ENCODE peak calls at places on chromosomes 16 and 17, in five cellular contexts. U is osteocyte, P is left ventricle myocardium inferior, C is lower lobe of right lung, A is cardiac fibroblast. L is an unnamed sample.

GRCh38 chr16:82535262-82535661 is 91.5 kb upstream of the CDH13 start:
- DNase-seq in C (no peak), P (no peak), A (no peak), U (no peak), L (no peak)

GRCh38 chr17:33273271-33273670 is 19.8 kb downstream of the ASIC2 start:
- DNase-seq in U (no peak), P (no peak), C (no peak), A (no peak), L (no peak)

GRCh38 chr17:81333626-81334368 is 38.7 kb upstream of the SLC38A10 start:
- DNase-seq in P (no peak), U (no peak), A (no peak), C (no peak), L (no peak)

GRCh38 chr17:59893617-59894100 is 738 bp downstream of the RPS6KB1 start:
- DNase-seq in A (peak; percentile 20), P (no peak), U (no peak), C (no peak), L (no peak)

GRCh38 chr17:41520821-41521521 is 2.3 kb upstream of the KRT15 start:
- DNase-seq in P (no peak), C (no peak), U (no peak), A (no peak), L (no peak)

GRCh38 chr16:77918792-77919707 is 103.3 kb upstream of the CLEC3A start:
- DNase-seq in C (no peak), U (no peak), A (peak; percentile 19), P (no peak), L (no peak)

GRCh38 chr17:82367724-82368524 is 3.6 kb upstream of the UTS2R start:
- DNase-seq in U (no peak), A (no peak), P (no peak), C (no peak), L (no peak)

GRCh38 chr17:11948791-11949190 is 48.5 kb downstream of the ZNF18 start:
- DNase-seq in P (no peak), U (no peak), C (no peak), A (peak; percentile 88), L (no peak)

DNA sequence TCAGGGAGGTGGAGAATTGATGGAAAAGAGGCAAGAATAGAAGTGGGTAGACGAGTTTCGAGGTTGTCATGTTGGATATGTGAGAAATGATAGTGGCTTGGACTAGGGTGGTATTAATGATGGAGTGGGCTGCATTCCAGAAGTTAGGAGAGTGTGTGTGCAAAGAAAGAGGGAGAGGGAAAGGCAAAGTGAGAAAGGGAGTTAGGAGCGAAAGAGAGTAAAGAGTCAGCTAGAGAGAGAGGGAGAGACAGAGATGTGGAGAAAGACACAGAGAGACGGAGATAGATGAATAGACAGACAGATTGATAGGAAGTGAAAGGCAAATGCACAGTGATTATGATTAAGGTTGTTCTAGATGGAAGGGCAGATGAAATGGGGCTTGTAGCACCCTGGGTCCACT is 5.4 kb upstream of the GPR139 start:
- DNase-seq in U (no peak), A (no peak), C (no peak), P (no peak), L (no peak)
- TF ChIP-seq CTCF in U (no peak), A (no peak), C (no peak), P (no peak), L (no peak)

DNA sequence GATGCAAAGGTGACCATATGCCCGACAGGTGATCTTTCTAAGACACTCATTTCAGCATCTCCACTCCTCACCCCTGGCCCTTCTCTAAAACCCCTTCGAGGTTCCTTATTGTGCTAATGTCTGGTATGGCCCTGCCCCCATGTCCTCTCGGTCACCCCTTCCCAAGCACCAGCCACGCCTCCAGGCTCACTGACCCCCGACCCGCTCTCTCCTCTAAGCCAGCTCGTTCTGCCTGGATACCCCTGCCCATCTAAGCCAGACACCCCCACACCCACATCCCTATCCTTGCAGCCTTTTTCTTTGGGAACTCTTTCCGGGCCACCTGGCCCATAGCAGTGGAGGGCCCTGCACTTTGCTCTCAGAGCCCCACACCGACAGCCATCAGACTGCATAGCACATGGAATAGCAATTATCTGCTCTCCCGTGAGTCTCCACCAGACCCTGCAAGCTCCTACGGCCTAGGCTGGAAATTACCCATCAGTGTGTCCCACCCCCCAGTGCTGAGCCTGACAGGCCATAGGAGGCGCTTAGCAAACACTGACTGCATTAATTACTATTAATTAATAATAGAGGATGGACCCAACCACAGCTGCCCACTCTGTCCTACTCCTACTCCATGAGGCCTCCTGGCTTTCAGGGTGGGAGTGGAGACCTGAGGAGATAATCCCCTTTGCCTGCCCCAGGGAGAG is 176.7 kb downstream of the TMEM132E start:
- DNase-seq in A (no peak), C (no peak), P (no peak), U (no peak), L (peak; percentile 33)
- TF ChIP-seq CTCF in A (no peak), C (no peak), P (no peak), U (no peak), L (no peak)

DNA sequence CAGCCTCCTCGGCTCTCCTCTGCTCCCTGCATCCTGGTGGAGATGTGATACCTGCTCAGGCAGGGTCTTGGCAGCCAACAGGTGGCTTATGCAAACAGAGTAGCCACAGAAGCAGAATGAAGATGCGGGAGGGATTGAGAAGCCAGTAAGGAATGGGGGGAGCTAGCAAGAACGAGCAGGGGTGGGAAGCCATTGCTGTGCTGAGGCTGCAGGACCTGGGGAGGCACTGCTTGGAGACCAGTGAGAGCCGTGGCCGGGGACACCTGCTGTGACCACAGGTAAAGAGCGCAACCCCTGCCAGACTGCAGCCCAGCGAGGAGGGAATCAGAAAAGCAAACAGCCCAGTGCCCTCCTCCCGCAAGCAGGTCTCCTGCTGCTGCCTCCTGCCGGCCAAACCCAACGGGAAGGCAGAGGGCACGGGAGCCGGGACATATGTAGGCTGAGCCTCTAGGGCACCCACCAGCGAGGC is 14.7 kb downstream of the AIPL1 start:
- DNase-seq in A (peak; percentile 10), C (no peak), U (no peak), P (no peak), L (no peak)
- TF ChIP-seq CTCF in A (peak; percentile 70), C (no peak), U (peak; percentile 31), P (peak; percentile 43), L (no peak)

GRCh38 chr16:27316038-27316680 is 2.4 kb downstream of the IL4R start:
- DNase-seq in C (no peak), P (no peak), A (no peak), U (no peak), L (peak; percentile 62)

GRCh38 chr16:27314161-27314723 is 468 bp downstream of the IL4R start:
- DNase-seq in P (peak; percentile 36), C (peak; percentile 80), A (peak; percentile 95), U (no peak), L (peak; percentile 87)

GRCh38 chr16:27317320-27317719 is 3.5 kb downstream of the IL4R start:
- DNase-seq in C (no peak), U (no peak), P (no peak), A (no peak), L (peak; percentile 70)

GRCh38 chr16:27314986-27315332 is 1.2 kb downstream of the IL4R start:
- DNase-seq in P (no peak), C (no peak), A (no peak), U (no peak), L (no peak)

GRCh38 chr16:27315333-27316037 is 1.7 kb downstream of the IL4R start:
- DNase-seq in U (no peak), P (peak; percentile 27), A (peak; percentile 90), C (peak; percentile 65), L (peak; percentile 89)
- TF ChIP-seq CTCF in U (no peak), P (no peak), A (peak; percentile 17), C (no peak), L (no peak)

GRCh38 chr16:61432421-61432820 is 603.8 kb downstream of the CDH8 start:
- DNase-seq in P (no peak), U (no peak), A (no peak), C (no peak), L (no peak)
- TF ChIP-seq CTCF in P (peak; percentile 22), U (peak; percentile 40), A (no peak), C (peak; percentile 17), L (no peak)

DNA sequence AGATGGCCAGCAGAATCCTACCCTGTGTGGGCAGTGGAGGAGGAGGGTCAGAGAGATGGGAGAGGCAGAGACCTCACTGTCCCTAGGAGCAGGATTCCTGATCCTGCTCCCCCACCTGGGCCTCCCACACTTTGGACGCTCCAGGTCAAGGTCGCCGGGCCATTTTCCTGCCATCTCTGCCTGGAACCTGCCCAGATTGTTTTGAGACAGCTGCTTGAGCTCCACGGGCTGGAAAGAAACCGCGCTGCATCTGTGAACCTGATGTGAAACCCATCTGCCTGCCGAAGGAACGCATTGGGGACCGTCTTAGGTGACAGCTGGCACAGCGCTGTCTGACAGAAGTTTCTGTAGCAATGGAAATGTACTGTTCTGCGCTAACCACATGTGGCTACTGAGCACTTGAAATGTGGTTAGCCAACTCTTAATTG is 15.6 kb upstream of the NUBP1 start:
- DNase-seq in P (no peak), A (no peak), U (no peak), C (no peak), L (no peak)
- TF ChIP-seq CTCF in P (no peak), A (no peak), U (no peak), C (no peak), L (no peak)

GRCh38 chr17:13734880-13735279 is 133.2 kb upstream of the HS3ST3A1 start:
- DNase-seq in A (no peak), C (no peak), P (no peak), U (no peak), L (no peak)

GRCh38 chr17:13740692-13741091 is 139.0 kb upstream of the HS3ST3A1 start:
- DNase-seq in A (no peak), C (no peak), P (no peak), U (no peak), L (no peak)

GRCh38 chr17:13735861-13736260 is 134.1 kb upstream of the HS3ST3A1 start:
- DNase-seq in A (no peak), U (no peak), C (no peak), P (no peak), L (no peak)

GRCh38 chr17:13736915-13737314 is 135.2 kb upstream of the HS3ST3A1 start:
- DNase-seq in C (no peak), U (no peak), P (no peak), A (peak; percentile 59), L (no peak)

GRCh38 chr17:13735444-13735843 is 133.7 kb upstream of the HS3ST3A1 start:
- DNase-seq in C (no peak), A (no peak), P (no peak), U (no peak), L (no peak)
- TF ChIP-seq CTCF in C (no peak), A (no peak), P (no peak), U (peak; percentile 14), L (no peak)

DNA sequence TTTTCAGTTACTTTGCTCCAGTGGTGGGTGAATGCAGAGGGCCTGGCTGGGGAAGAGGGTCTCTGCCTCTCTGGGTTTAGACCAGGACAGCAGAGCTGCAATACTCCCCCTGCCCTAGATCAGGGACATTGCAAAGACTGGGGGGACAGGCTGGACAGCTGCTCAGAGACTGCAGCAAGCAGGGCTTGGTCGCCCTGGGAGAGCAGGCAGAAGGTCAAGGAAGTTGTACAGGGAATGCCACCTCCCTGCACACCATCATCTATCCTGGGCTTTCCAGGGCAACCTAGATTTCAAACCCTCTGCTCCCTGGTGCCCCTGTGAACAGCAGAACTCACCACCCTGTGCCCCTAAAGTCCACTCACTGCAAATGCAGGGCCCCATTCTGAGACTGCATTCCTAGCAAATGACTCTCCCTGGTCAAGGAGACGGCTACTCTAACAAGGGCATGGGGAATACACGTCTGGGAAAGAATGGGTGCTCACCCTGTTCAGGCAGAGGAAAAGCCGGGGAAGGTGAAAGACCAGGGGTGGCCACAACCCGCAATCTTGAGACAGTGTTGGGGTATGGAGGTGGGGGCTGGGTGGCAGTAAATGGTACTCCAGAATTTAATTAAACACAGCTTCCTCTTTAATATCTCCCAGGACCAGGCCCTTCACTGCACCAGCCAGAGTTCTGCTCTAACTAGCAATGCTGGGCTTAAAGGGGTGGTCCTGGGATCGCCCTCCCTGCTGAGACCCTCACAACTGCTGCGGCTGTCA is 1.0 kb downstream of the KIFC3 start:
- DNase-seq in U (no peak), A (peak; percentile 70), P (no peak), C (peak; percentile 26), L (no peak)
- TF ChIP-seq CTCF in U (peak; percentile 13), A (no peak), P (no peak), C (no peak), L (no peak)

L was measured in spleen.